ENCODE peak calls at places on chromosomes 11 and 22, in six cellular contexts. P is A549, E is heart left ventricle, R is left lung, I is mucosa of descending colon, O is upper lobe of left lung. H is an unnamed sample.

GRCh38 chr11:12215192-12215591 is 104.8 kb downstream of the MICAL2 start:
- ATAC-seq in P (no peak), E (no peak), R (peak; percentile 65), I (peak; percentile 43), O (peak; percentile 81), H (no peak)

GRCh38 chr11:27375370-27375769 is 12.4 kb upstream of the CCDC34 start:
- ATAC-seq in P (no peak), E (no peak), R (no peak), I (no peak), O (no peak), H (no peak)

GRCh38 chr11:33063326-33063775 is 24.0 kb downstream of the TCP11L1 start:
- ATAC-seq in P (no peak), E (no peak), R (no peak), I (no peak), O (no peak), H (no peak)

GRCh38 chr11:123072762-123073161 is 10.8 kb upstream of the HSPA8 start:
- ATAC-seq in P (no peak), E (no peak), R (no peak), I (no peak), O (no peak), H (no peak)

GRCh38 chr11:61477734-61478148 is 30.8 kb upstream of the LRRC10B start:
- ATAC-seq in P (peak; percentile 16), E (peak; percentile 32), R (peak; percentile 55), I (peak; percentile 39), O (no peak), H (peak; percentile 10)

GRCh38 chr11:12842933-12843636 is 166.0 kb upstream of the RASSF10 start:
- ATAC-seq in P (no peak), E (peak; percentile 50), R (no peak), I (no peak), O (no peak), H (no peak)

GRCh38 chr11:69337211-69337721 is 43.3 kb downstream of the MYEOV start:
- ATAC-seq in P (no peak), E (no peak), R (peak; percentile 89), I (peak; percentile 93), O (peak; percentile 37), H (no peak)

GRCh38 chr11:18778468-18778867 is 13.1 kb downstream of the PTPN5 start:
- ATAC-seq in P (no peak), E (no peak), R (no peak), I (no peak), O (no peak), H (no peak)

GRCh38 chr22:24431309-24432034 is 4.1 kb downstream of the ADORA2A start:
- ATAC-seq in P (no peak), E (no peak), R (no peak), I (no peak), O (no peak), H (no peak)

GRCh38 chr11:128653828-128654231 is 40.0 kb upstream of the FLI1 start:
- ATAC-seq in P (peak; percentile 80), E (peak; percentile 87), R (peak; percentile 91), I (peak; percentile 76), O (peak; percentile 76), H (peak; percentile 80)

GRCh38 chr11:13880719-13881118 is 81.8 kb upstream of the SPON1 start:
- ATAC-seq in P (no peak), E (no peak), R (no peak), I (no peak), O (no peak), H (no peak)

GRCh38 chr11:117822031-117822521 is 2.5 kb downstream of the FXYD2 start:
- ATAC-seq in P (no peak), E (no peak), R (no peak), I (peak; percentile 24), O (no peak), H (no peak)

GRCh38 chr11:115411114-115411513 is 93.1 kb downstream of the CADM1 start:
- ATAC-seq in P (no peak), E (no peak), R (no peak), I (no peak), O (no peak), H (no peak)

GRCh38 chr11:118046051-118046963 is 30.6 kb upstream of the TMPRSS4 start:
- ATAC-seq in P (no peak), E (no peak), R (no peak), I (peak; percentile 34), O (no peak), H (no peak)

GRCh38 chr22:46308283-46308988 is 11.8 kb downstream of the GTSE1 start:
- ATAC-seq in P (no peak), E (no peak), R (no peak), I (no peak), O (no peak), H (no peak)

GRCh38 chr22:46012881-46013281 is 35.9 kb upstream of the WNT7B start:
- ATAC-seq in P (no peak), E (peak; percentile 0), R (no peak), I (no peak), O (no peak), H (peak; percentile 2)

GRCh38 chr11:3087373-3087772 is 30.1 kb upstream of the CARS1 start:
- ATAC-seq in P (no peak), E (no peak), R (no peak), I (no peak), O (no peak), H (no peak)

GRCh38 chr11:58945663-58946062 is 6.4 kb downstream of the GLYATL1 start:
- ATAC-seq in P (no peak), E (no peak), R (no peak), I (no peak), O (no peak), H (no peak)

GRCh38 chr22:20763630-20764029 is 10.3 kb upstream of the SERPIND1 start:
- ATAC-seq in P (no peak), E (no peak), R (peak; percentile 73), I (no peak), O (no peak), H (no peak)

GRCh38 chr22:37983860-37984791 is at the start of gene SOX10:
- ATAC-seq in P (no peak), E (no peak), R (no peak), I (no peak), O (no peak), H (no peak)

GRCh38 chr11:87173185-87174039 is 135.7 kb downstream of the TMEM135 start:
- ATAC-seq in P (peak; percentile 83), E (peak; percentile 47), R (peak; percentile 87), I (no peak), O (no peak), H (no peak)

GRCh38 chr11:102305352-102306047 is 11.8 kb upstream of the BIRC3 start:
- ATAC-seq in P (peak; percentile 22), E (no peak), R (peak; percentile 5), I (no peak), O (no peak), H (no peak)

GRCh38 chr22:35600466-35600865 is 16.7 kb downstream of the MB start:
- ATAC-seq in P (no peak), E (no peak), R (no peak), I (no peak), O (no peak), H (no peak)

GRCh38 chr11:6538892-6539291 is 41.8 kb downstream of the DNHD1 start:
- ATAC-seq in P (no peak), E (no peak), R (no peak), I (no peak), O (no peak), H (no peak)

GRCh38 chr11:79198898-79199250 is 242.0 kb downstream of the TENM4 start:
- ATAC-seq in P (peak; percentile 48), E (no peak), R (peak; percentile 44), I (no peak), O (no peak), H (no peak)

DNA sequence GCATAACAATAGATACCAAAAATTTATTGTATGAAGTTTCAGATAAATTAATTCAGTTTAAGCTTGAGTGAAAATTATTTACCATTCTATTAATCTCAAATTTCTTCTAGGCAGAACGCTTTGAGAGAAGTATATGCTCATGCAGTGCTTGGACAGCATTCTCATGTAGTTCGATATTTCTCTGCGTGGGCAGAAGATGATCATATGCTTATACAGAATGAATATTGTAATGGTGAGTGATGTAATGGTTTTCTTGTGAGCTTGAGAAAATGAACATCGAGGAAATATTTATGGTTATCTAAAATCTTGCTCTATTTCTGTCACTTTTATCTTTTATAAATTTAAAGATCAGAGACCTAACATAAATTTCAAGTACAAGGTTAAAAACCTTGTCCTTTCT is 3.6 kb downstream of the WEE1 start:
- ATAC-seq in P (no peak), E (no peak), R (no peak), I (no peak), O (no peak), H (no peak)
- H3K4me1 ChIP-seq in P (peaks cover 27% of the 10 kb centered on the region), E (peaks cover 26% of the 10 kb centered on the region), R (peaks cover 25% of the 10 kb centered on the region), I (peaks cover 13% of the 10 kb centered on the region), O (peaks cover 10% of the 10 kb centered on the region), H (peaks cover 4% of the 10 kb centered on the region)

GRCh38 chr11:124893781-124894401 is 3.8 kb downstream of the ROBO4 start:
- ATAC-seq in P (no peak), E (no peak), R (no peak), I (no peak), O (no peak), H (no peak)
- H3K4me1 ChIP-seq in P (peaks cover 11% of the 10 kb centered on the region), E (peaks cover 92% of the 10 kb centered on the region), R (peaks cover 14% of the 10 kb centered on the region), I (no peaks in the 10 kb centered on the region), O (peaks cover 48% of the 10 kb centered on the region), H (no peaks in the 10 kb centered on the region)

GRCh38 chr11:96321066-96321465 is 21.9 kb downstream of the MAML2 start:
- ATAC-seq in P (no peak), E (no peak), R (no peak), I (no peak), O (no peak), H (no peak)
- H3K4me1 ChIP-seq in P (peaks cover 20% of the 10 kb centered on the region), E (peaks cover 53% of the 10 kb centered on the region), R (peaks cover 43% of the 10 kb centered on the region), I (no peaks in the 10 kb centered on the region), O (peaks cover 58% of the 10 kb centered on the region), H (peaks cover 12% of the 10 kb centered on the region)

GRCh38 chr11:72735495-72736027 is 16.6 kb downstream of the ARAP1 start:
- ATAC-seq in P (no peak), E (peak; percentile 90), R (peak; percentile 1), I (no peak), O (no peak), H (peak; percentile 56)

GRCh38 chr11:72739240-72740059 is 12.8 kb downstream of the ARAP1 start:
- ATAC-seq in P (no peak), E (no peak), R (no peak), I (peak; percentile 9), O (no peak), H (no peak)

GRCh38 chr11:72737341-72737740 is 14.9 kb downstream of the ARAP1 start:
- ATAC-seq in P (no peak), E (no peak), R (no peak), I (no peak), O (no peak), H (no peak)

GRCh38 chr11:72738199-72739141 is 13.7 kb downstream of the ARAP1 start:
- ATAC-seq in P (no peak), E (peak; percentile 7), R (peak; percentile 53), I (peak; percentile 57), O (peak; percentile 80), H (peak; percentile 50)

GRCh38 chr11:72736452-72737069 is 15.6 kb downstream of the ARAP1 start:
- ATAC-seq in P (peak; percentile 60), E (peak; percentile 34), R (peak; percentile 58), I (peak; percentile 56), O (peak; percentile 73), H (peak; percentile 37)
- H3K4me1 ChIP-seq in P (peaks cover 37% of the 10 kb centered on the region), E (peaks cover 43% of the 10 kb centered on the region), R (peaks cover 98% of the 10 kb centered on the region), I (peaks cover 5% of the 10 kb centered on the region), O (peaks cover 58% of the 10 kb centered on the region), H (peaks cover 76% of the 10 kb centered on the region)